ENCODE peak calls at places on chromosome 4, in five cellular contexts. E, J, A, G and Z are unnamed samples.

GRCh38 chr4:66564901-66565648 is 894.8 kb upstream of the EPHA5 start:
- DNase-seq in E (no peak), J (no peak), A (no peak), G (no peak), Z (no peak)

GRCh38 chr4:721261-722171 is 15.9 kb downstream of the PCGF3 start:
- DNase-seq in E (no peak), J (no peak), A (no peak), G (no peak), Z (no peak)

GRCh38 chr4:140637836-140638235 is 69.1 kb upstream of the UCP1 start:
- DNase-seq in E (no peak), J (no peak), A (no peak), G (peak), Z (peak)

GRCh38 chr4:156595041-156595440 is 376.6 kb downstream of the PDGFC start:
- DNase-seq in E (no peak), J (no peak), A (no peak), G (no peak), Z (no peak)

GRCh38 chr4:119932277-119932676 is 134.4 kb downstream of the MAD2L1 start:
- DNase-seq in E (no peak), J (no peak), A (no peak), G (no peak), Z (no peak)

GRCh38 chr4:31071807-31072486 is 351.8 kb downstream of the PCDH7 start:
- DNase-seq in E (no peak), J (no peak), A (no peak), G (no peak), Z (no peak)

GRCh38 chr4:26857278-26858034 is 3.2 kb upstream of the STIM2 start:
- DNase-seq in E (peak), J (peak), A (peak), G (peak), Z (peak)

GRCh38 chr4:107037188-107037587 is 1.1 kb upstream of the DKK2 start:
- DNase-seq in E (no peak), J (peak), A (peak), G (peak), Z (peak)

GRCh38 chr4:118957683-118958082 is 69.0 kb downstream of the SYNPO2 start:
- DNase-seq in E (no peak), J (no peak), A (no peak), G (no peak), Z (no peak)

GRCh38 chr4:118037955-118038354 is 3.7 kb downstream of the NDST3 start:
- DNase-seq in E (no peak), J (no peak), A (no peak), G (no peak), Z (no peak)

GRCh38 chr4:141391293-141391692 is 170.6 kb downstream of the ZNF330 start:
- DNase-seq in E (no peak), J (no peak), A (no peak), G (no peak), Z (no peak)

GRCh38 chr4:168221298-168221697 is 97.3 kb downstream of the DDX60 start:
- DNase-seq in E (no peak), J (no peak), A (no peak), G (no peak), Z (no peak)

GRCh38 chr4:90293320-90293719 is 166.1 kb downstream of the CCSER1 start:
- DNase-seq in E (no peak), J (no peak), A (no peak), G (no peak), Z (no peak)

GRCh38 chr4:147866532-147867271 is 134.8 kb downstream of the ARHGAP10 start:
- DNase-seq in E (peak), J (peak), A (peak), G (peak), Z (peak)

GRCh38 chr4:26867914-26868684 is 7.5 kb downstream of the STIM2 start:
- DNase-seq in E (no peak), J (no peak), A (no peak), G (no peak), Z (no peak)

GRCh38 chr4:123096038-123096437 is 173.6 kb upstream of the NUDT6 start:
- DNase-seq in E (no peak), J (no peak), A (no peak), G (peak), Z (no peak)

GRCh38 chr4:137376312-137376711 is 156.0 kb downstream of the PCDH18 start:
- DNase-seq in E (no peak), J (no peak), A (no peak), G (no peak), Z (no peak)

GRCh38 chr4:45741897-45742296 is 382.0 kb downstream of the GABRG1 start:
- DNase-seq in E (no peak), J (no peak), A (no peak), G (peak), Z (no peak)

GRCh38 chr4:117898496-117898895 is 135.8 kb upstream of the NDST3 start:
- DNase-seq in E (no peak), J (no peak), A (no peak), G (no peak), Z (no peak)

GRCh38 chr4:35247047-35247446 is 997.3 kb downstream of the ARAP2 start:
- DNase-seq in E (no peak), J (no peak), A (no peak), G (peak), Z (no peak)

GRCh38 chr4:25223770-25224375 is 10.0 kb upstream of the PI4K2B start:
- DNase-seq in E (no peak), J (no peak), A (no peak), G (peak), Z (peak)

GRCh38 chr4:8860892-8861575 is 10.6 kb downstream of the HMX1 start:
- DNase-seq in E (no peak), J (no peak), A (no peak), G (peak), Z (peak)

GRCh38 chr4:112075129-112075753 is 70.0 kb upstream of the FAM241A start:
- DNase-seq in E (no peak), J (no peak), A (no peak), G (peak), Z (peak)

GRCh38 chr4:53118676-53119075 is 247.2 kb downstream of the SCFD2 start:
- DNase-seq in E (no peak), J (no peak), A (no peak), G (no peak), Z (no peak)

GRCh38 chr4:123661080-123661737 is 264.6 kb downstream of the SPRY1 start:
- DNase-seq in E (no peak), J (no peak), A (no peak), G (no peak), Z (no peak)

GRCh38 chr4:154208424-154208823 is 283.2 kb downstream of the DCHS2 start:
- DNase-seq in E (no peak), J (no peak), A (no peak), G (peak), Z (peak)

GRCh38 chr4:118034061-118034785 is at the start of gene NDST3:
- DNase-seq in E (no peak), J (peak), A (peak), G (peak), Z (peak)

GRCh38 chr4:677431-678293 is 3.3 kb downstream of the MYL5 start:
- DNase-seq in E (no peak), J (peak), A (peak), G (no peak), Z (no peak)

GRCh38 chr4:40183615-40184411 is 13.0 kb upstream of the RHOH start:
- DNase-seq in E (no peak), J (no peak), A (no peak), G (no peak), Z (no peak)

GRCh38 chr4:182914357-182914756 is 2.8 kb downstream of the DCTD start:
- DNase-seq in E (no peak), J (no peak), A (no peak), G (no peak), Z (no peak)

GRCh38 chr4:105990933-105991332 is 95.7 kb downstream of the NPNT start:
- DNase-seq in E (no peak), J (peak), A (peak), G (no peak), Z (no peak)

GRCh38 chr4:6427439-6428090 is 44.8 kb downstream of the PPP2R2C start:
- DNase-seq in E (no peak), J (no peak), A (no peak), G (no peak), Z (peak)

GRCh38 chr4:160127211-160127610 is 1024.3 kb downstream of the RAPGEF2 start:
- DNase-seq in E (no peak), J (no peak), A (no peak), G (no peak), Z (no peak)

GRCh38 chr4:183960912-183961569 is 55.9 kb downstream of the STOX2 start:
- DNase-seq in E (no peak), J (peak), A (peak), G (peak), Z (peak)

GRCh38 chr4:7928711-7929505 is 10.8 kb downstream of the AFAP1 start:
- DNase-seq in E (no peak), J (no peak), A (no peak), G (no peak), Z (no peak)

GRCh38 chr4:128825226-128825625 is 15.7 kb downstream of the JADE1 start:
- DNase-seq in E (no peak), J (no peak), A (no peak), G (peak), Z (peak)